ENCODE peak calls at places on chromosomes 11 and 22, in four cellular contexts. One of them, this sample, is unnamed.
A peak's percentile ranks its signal among the peaks of the same experiment; 100 is the strongest.

GRCh38 chr11:119567667-119568582 is 145.0 kb upstream of the THY1 start:
- DNase-seq in HepG2: no peak
- DNase-seq in H1: no peak
- DNase-seq in K562: no peak
- DNase-seq in this sample: peak; percentile 31

GRCh38 chr11:68282861-68283230 is 11.1 kb upstream of the C11orf24 start:
- DNase-seq in K562: no peak
- DNase-seq in HepG2: no peak
- DNase-seq in H1: no peak
- DNase-seq in this sample: no peak

GRCh38 chr11:69088676-69089146 is 40.0 kb downstream of the TPCN2 start:
- DNase-seq in H1: peak; percentile 89
- DNase-seq in HepG2: peak; percentile 75
- DNase-seq in K562: peak; percentile 92
- DNase-seq in this sample: peak; percentile 97

GRCh38 chr11:57323503-57324153 is 1.1 kb downstream of the TNKS1BP1 start:
- DNase-seq in HepG2: no peak
- DNase-seq in H1: no peak
- DNase-seq in K562: no peak
- DNase-seq in this sample: no peak

GRCh38 chr22:32574957-32575893 is 100.6 kb downstream of the FBXO7 start:
- DNase-seq in H1: no peak
- DNase-seq in HepG2: no peak
- DNase-seq in K562: no peak
- DNase-seq in this sample: no peak

GRCh38 chr11:120112174-120112796 is 25.6 kb downstream of the TRIM29 start:
- DNase-seq in K562: peak; percentile 51
- DNase-seq in HepG2: no peak
- DNase-seq in H1: no peak
- DNase-seq in this sample: no peak

GRCh38 chr11:101487775-101488174 is 96.0 kb downstream of the TRPC6 start:
- DNase-seq in H1: no peak
- DNase-seq in K562: no peak
- DNase-seq in HepG2: no peak
- DNase-seq in this sample: no peak

GRCh38 chr11:6608011-6608410 is 4.0 kb downstream of the TAF10 start:
- DNase-seq in HepG2: no peak
- DNase-seq in K562: no peak
- DNase-seq in H1: peak; percentile 20
- DNase-seq in this sample: no peak

GRCh38 chr11:130003717-130004001 is 1.0 kb upstream of the PRDM10 start:
- DNase-seq in H1: no peak
- DNase-seq in K562: no peak
- DNase-seq in HepG2: no peak
- DNase-seq in this sample: no peak

GRCh38 chr11:109076870-109077269 is 345.1 kb upstream of the C11orf87 start:
- DNase-seq in H1: no peak
- DNase-seq in K562: no peak
- DNase-seq in HepG2: no peak
- DNase-seq in this sample: no peak

GRCh38 chr11:31847761-31848160 is 36.6 kb upstream of the PAX6 start:
- DNase-seq in K562: no peak
- DNase-seq in H1: no peak
- DNase-seq in HepG2: no peak
- DNase-seq in this sample: no peak

GRCh38 chr11:116931206-116931953 is 94.0 kb upstream of the APOA1 start:
- DNase-seq in H1: no peak
- DNase-seq in HepG2: no peak
- DNase-seq in K562: no peak
- DNase-seq in this sample: peak; percentile 56

GRCh38 chr22:17131686-17132085 is 10.5 kb upstream of the TMEM121B start:
- DNase-seq in H1: no peak
- DNase-seq in HepG2: no peak
- DNase-seq in K562: no peak
- DNase-seq in this sample: no peak

GRCh38 chr11:79236541-79236971 is 204.3 kb downstream of the TENM4 start:
- DNase-seq in H1: no peak
- DNase-seq in K562: no peak
- DNase-seq in HepG2: no peak
- DNase-seq in this sample: no peak

GRCh38 chr11:17252704-17253103 is 23.8 kb upstream of the NUCB2 start:
- DNase-seq in K562: no peak
- DNase-seq in H1: no peak
- DNase-seq in HepG2: no peak
- DNase-seq in this sample: no peak

GRCh38 chr22:50260801-50261614 is 475 bp downstream of the MAPK12 start:
- DNase-seq in HepG2: no peak
- DNase-seq in H1: peak; percentile 72
- DNase-seq in K562: peak; percentile 64
- DNase-seq in this sample: no peak

GRCh38 chr11:63563201-63564055 is at the start of gene PLAAT2:
- DNase-seq in K562: no peak
- DNase-seq in H1: peak; percentile 22
- DNase-seq in HepG2: no peak
- DNase-seq in this sample: no peak

GRCh38 chr22:29704528-29705285 is 15.1 kb upstream of the CABP7 start:
- DNase-seq in HepG2: peak; percentile 83
- DNase-seq in H1: no peak
- DNase-seq in K562: no peak
- DNase-seq in this sample: peak; percentile 43

GRCh38 chr22:17115311-17115710 is 5.8 kb downstream of the TMEM121B start:
- DNase-seq in K562: no peak
- DNase-seq in HepG2: no peak
- DNase-seq in H1: no peak
- DNase-seq in this sample: no peak

GRCh38 chr11:64324692-64325469 is 7.0 kb downstream of the PRDX5 start:
- DNase-seq in HepG2: no peak
- DNase-seq in H1: no peak
- DNase-seq in K562: no peak
- DNase-seq in this sample: no peak

GRCh38 chr11:44524751-44525171 is 40.7 kb upstream of the CD82 start:
- DNase-seq in HepG2: no peak
- DNase-seq in H1: no peak
- DNase-seq in K562: no peak
- DNase-seq in this sample: no peak

GRCh38 chr11:10385696-10386095 is 69.4 kb upstream of the AMPD3 start:
- DNase-seq in K562: no peak
- DNase-seq in HepG2: no peak
- DNase-seq in H1: peak; percentile 37
- DNase-seq in this sample: no peak

GRCh38 chr11:46903846-46904245 is 14.5 kb downstream of the LRP4 start:
- DNase-seq in H1: no peak
- DNase-seq in HepG2: no peak
- DNase-seq in K562: no peak
- DNase-seq in this sample: no peak

GRCh38 chr11:30561691-30562412 is 24.3 kb downstream of the MPPED2 start:
- DNase-seq in H1: no peak
- DNase-seq in HepG2: no peak
- DNase-seq in K562: no peak
- DNase-seq in this sample: no peak

GRCh38 chr22:19849800-19850481 is 4.7 kb downstream of the GNB1L start:
- DNase-seq in H1: no peak
- DNase-seq in HepG2: no peak
- DNase-seq in K562: no peak
- DNase-seq in this sample: no peak

GRCh38 chr11:6505577-6506240 is 8.6 kb downstream of the DNHD1 start:
- DNase-seq in K562: peak; percentile 33
- DNase-seq in H1: no peak
- DNase-seq in HepG2: peak; percentile 25
- DNase-seq in this sample: peak; percentile 43

GRCh38 chr11:20026629-20027545 is 133.4 kb downstream of the DBX1 start:
- DNase-seq in H1: peak; percentile 85
- DNase-seq in K562: no peak
- DNase-seq in HepG2: no peak
- DNase-seq in this sample: no peak

GRCh38 chr11:67295846-67296245 is 6.7 kb downstream of the ANKRD13D start:
- DNase-seq in H1: no peak
- DNase-seq in HepG2: no peak
- DNase-seq in K562: no peak
- DNase-seq in this sample: no peak

GRCh38 chr22:45537734-45538181 is 35.1 kb downstream of the FBLN1 start:
- DNase-seq in K562: no peak
- DNase-seq in H1: no peak
- DNase-seq in HepG2: no peak
- DNase-seq in this sample: no peak

GRCh38 chr11:35082322-35083180 is 56.4 kb upstream of the CD44 start:
- DNase-seq in H1: peak; percentile 48
- DNase-seq in K562: peak; percentile 85
- DNase-seq in HepG2: no peak
- DNase-seq in this sample: peak; percentile 81

GRCh38 chr11:119794141-119794665 is 65.2 kb upstream of the NECTIN1 start:
- DNase-seq in K562: no peak
- DNase-seq in H1: no peak
- DNase-seq in HepG2: no peak
- DNase-seq in this sample: no peak

GRCh38 chr11:124276081-124276480 is 19.9 kb downstream of the OR8G5 start:
- DNase-seq in HepG2: no peak
- DNase-seq in K562: no peak
- DNase-seq in H1: no peak
- DNase-seq in this sample: no peak

GRCh38 chr22:40024201-40025061 is 29.7 kb downstream of the FAM83F start:
- DNase-seq in K562: peak; percentile 84
- DNase-seq in HepG2: peak; percentile 54
- DNase-seq in H1: peak; percentile 90
- DNase-seq in this sample: peak; percentile 62

GRCh38 chr22:39628563-39629080 is 58.1 kb downstream of the CACNA1I start:
- DNase-seq in HepG2: no peak
- DNase-seq in H1: no peak
- DNase-seq in K562: no peak
- DNase-seq in this sample: no peak

GRCh38 chr22:19325296-19325950 is 33.9 kb upstream of the CLTCL1 start:
- DNase-seq in K562: no peak
- DNase-seq in HepG2: no peak
- DNase-seq in H1: no peak
- DNase-seq in this sample: no peak

GRCh38 chr11:65417702-65418430 is 4.7 kb upstream of the NEAT1 start:
- DNase-seq in K562: peak; percentile 65
- DNase-seq in H1: peak; percentile 53
- DNase-seq in HepG2: no peak
- DNase-seq in this sample: no peak

GRCh38 chr11:60241786-60242185 is 1.2 kb downstream of the MS4A4E start:
- DNase-seq in K562: no peak
- DNase-seq in HepG2: no peak
- DNase-seq in H1: no peak
- DNase-seq in this sample: no peak

GRCh38 chr22:38257650-38258246 is 15.1 kb downstream of the TMEM184B start:
- DNase-seq in HepG2: no peak
- DNase-seq in H1: no peak
- DNase-seq in K562: no peak
- DNase-seq in this sample: no peak

GRCh38 chr11:74462009-74462408 is 5.3 kb downstream of the KCNE3 start:
- DNase-seq in H1: no peak
- DNase-seq in K562: peak; percentile 58
- DNase-seq in HepG2: peak; percentile 66
- DNase-seq in this sample: no peak

GRCh38 chr11:33182246-33182878 is 21.1 kb upstream of the CSTF3 start:
- DNase-seq in HepG2: peak; percentile 15
- DNase-seq in H1: no peak
- DNase-seq in K562: no peak
- DNase-seq in this sample: no peak
- TF ChIP-seq RNF2 in HepG2: no peak
- TF ChIP-seq RNF2 in H1: no peak
- TF ChIP-seq RNF2 in K562: no peak
- TF ChIP-seq RNF2 in this sample: no peak

GRCh38 chr11:132972565-132972964 is 559.7 kb downstream of the OPCML start:
- DNase-seq in H1: no peak
- DNase-seq in K562: no peak
- DNase-seq in HepG2: no peak
- DNase-seq in this sample: no peak
- TF ChIP-seq RNF2 in H1: no peak
- TF ChIP-seq RNF2 in K562: no peak
- TF ChIP-seq RNF2 in HepG2: no peak
- TF ChIP-seq RNF2 in this sample: no peak

GRCh38 chr22:22879675-22880029 is 8.0 kb upstream of the IGLL5 start:
- DNase-seq in HepG2: no peak
- DNase-seq in H1: no peak
- DNase-seq in K562: peak; percentile 51
- DNase-seq in this sample: no peak

GRCh38 chr22:22878801-22879674 is 8.6 kb upstream of the IGLL5 start:
- DNase-seq in K562: peak; percentile 60
- DNase-seq in HepG2: no peak
- DNase-seq in H1: no peak
- DNase-seq in this sample: no peak

GRCh38 chr22:22880645-22881044 is 7.0 kb upstream of the IGLL5 start:
- DNase-seq in H1: no peak
- DNase-seq in K562: peak; percentile 60
- DNase-seq in HepG2: no peak
- DNase-seq in this sample: no peak

GRCh38 chr22:22878211-22878570 is 9.4 kb upstream of the IGLL5 start:
- DNase-seq in H1: no peak
- DNase-seq in K562: peak; percentile 51
- DNase-seq in HepG2: no peak
- DNase-seq in this sample: no peak

GRCh38 chr22:22877523-22878210 is 9.9 kb upstream of the IGLL5 start:
- DNase-seq in H1: peak; percentile 89
- DNase-seq in K562: peak; percentile 58
- DNase-seq in HepG2: peak; percentile 46
- DNase-seq in this sample: peak; percentile 61
- TF ChIP-seq RNF2 in H1: no peak
- TF ChIP-seq RNF2 in K562: no peak
- TF ChIP-seq RNF2 in HepG2: no peak
- TF ChIP-seq RNF2 in this sample: no peak

GRCh38 chr22:26188341-26188740 is 19.1 kb downstream of the SEZ6L start:
- DNase-seq in HepG2: no peak
- DNase-seq in H1: no peak
- DNase-seq in K562: no peak
- DNase-seq in this sample: no peak
- TF ChIP-seq RNF2 in HepG2: no peak
- TF ChIP-seq RNF2 in H1: no peak
- TF ChIP-seq RNF2 in K562: no peak
- TF ChIP-seq RNF2 in this sample: no peak

GRCh38 chr22:48532986-48533385 is 1294.7 kb downstream of the BRD1 start:
- DNase-seq in HepG2: no peak
- DNase-seq in K562: no peak
- DNase-seq in H1: no peak
- DNase-seq in this sample: no peak
- TF ChIP-seq RNF2 in HepG2: no peak
- TF ChIP-seq RNF2 in K562: no peak
- TF ChIP-seq RNF2 in H1: no peak
- TF ChIP-seq RNF2 in this sample: no peak

DNA sequence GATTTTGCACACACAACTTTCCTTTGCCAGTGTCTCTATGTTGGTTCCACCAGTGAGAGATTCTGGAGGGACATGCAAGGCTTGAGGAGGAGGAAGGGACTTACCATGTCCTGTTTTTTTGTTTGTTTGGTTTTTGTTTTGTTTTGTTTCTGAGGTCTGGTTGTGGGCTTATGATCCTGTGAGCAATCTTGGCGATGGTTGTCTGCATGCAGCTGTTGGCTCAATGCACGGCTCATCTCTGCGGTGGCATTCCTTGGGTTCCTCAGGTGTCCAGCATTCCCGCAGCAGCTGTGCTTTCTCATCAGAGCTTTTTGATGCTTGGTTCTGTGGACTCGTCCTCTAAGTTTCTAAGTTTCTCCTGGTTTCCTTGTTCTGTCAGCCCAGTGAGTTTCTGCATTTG is 4.8 kb upstream of the NNMT start:
- DNase-seq in K562: no peak
- DNase-seq in H1: no peak
- DNase-seq in HepG2: no peak
- DNase-seq in this sample: peak; percentile 63
- TF ChIP-seq RNF2 in K562: no peak
- TF ChIP-seq RNF2 in H1: no peak
- TF ChIP-seq RNF2 in HepG2: no peak
- TF ChIP-seq RNF2 in this sample: no peak